ENCODE peak calls at places on chromosome 20, in four cellular contexts. W, T, Z and L are unnamed samples.

GRCh38 chr20:3464166-3464565 is 6.7 kb upstream of the ATRN start:
- DNase-seq in W (no peak), T (no peak), Z (no peak), L (no peak)

GRCh38 chr20:61761453-61762207 is 304.1 kb downstream of the TAF4 start:
- DNase-seq in W (no peak), T (no peak), Z (no peak), L (no peak)

GRCh38 chr20:35541118-35541782 is 628 bp upstream of the ERGIC3 start:
- DNase-seq in W (no peak), T (no peak), Z (peak; percentile 17), L (no peak)

GRCh38 chr20:22127587-22127986 is 422.1 kb downstream of the PAX1 start:
- DNase-seq in W (no peak), T (no peak), Z (no peak), L (no peak)

GRCh38 chr20:44405246-44405645 is 49.7 kb downstream of the HNF4A start:
- DNase-seq in W (no peak), T (no peak), Z (no peak), L (no peak)

GRCh38 chr20:11207749-11208502 is 534.1 kb upstream of the JAG1 start:
- DNase-seq in W (peak; percentile 76), T (no peak), Z (no peak), L (no peak)

GRCh38 chr20:62276448-62276847 is 26.3 kb upstream of the ADRM1 start:
- DNase-seq in W (no peak), T (no peak), Z (no peak), L (no peak)

GRCh38 chr20:44861547-44862006 is 23.9 kb upstream of the YWHAB start:
- DNase-seq in W (no peak), T (no peak), Z (peak; percentile 13), L (no peak)

GRCh38 chr20:54078296-54078695 is 7.9 kb upstream of the BCAS1 start:
- DNase-seq in W (peak; percentile 49), T (no peak), Z (no peak), L (no peak)

GRCh38 chr20:33164763-33165095 is 3.2 kb upstream of the BPIFA2 start:
- DNase-seq in W (no peak), T (no peak), Z (no peak), L (no peak)

GRCh38 chr20:640674-641515 is 12.1 kb downstream of the SRXN1 start:
- DNase-seq in W (no peak), T (no peak), Z (no peak), L (no peak)

GRCh38 chr20:10651227-10651990 is 22.4 kb downstream of the JAG1 start:
- DNase-seq in W (no peak), T (no peak), Z (peak; percentile 4), L (no peak)

GRCh38 chr20:47985092-47985850 is 200.0 kb upstream of the SULF2 start:
- DNase-seq in W (no peak), T (no peak), Z (peak; percentile 46), L (peak; percentile 50)

GRCh38 chr20:37494796-37495195 is 26.3 kb upstream of the NNAT start:
- DNase-seq in W (no peak), T (no peak), Z (no peak), L (no peak)

GRCh38 chr20:58096880-58097813 is 131.3 kb downstream of the ANKRD60 start:
- DNase-seq in W (no peak), T (no peak), Z (no peak), L (no peak)

GRCh38 chr20:58224097-58224496 is 4.4 kb downstream of the ANKRD60 start:
- DNase-seq in W (no peak), T (no peak), Z (no peak), L (no peak)

GRCh38 chr20:57131077-57131476 is 135.4 kb downstream of the BMP7 start:
- DNase-seq in W (no peak), T (no peak), Z (no peak), L (no peak)

GRCh38 chr20:31818376-31818908 is 714 bp upstream of the MYLK2 start:
- DNase-seq in W (no peak), T (no peak), Z (no peak), L (no peak)

GRCh38 chr20:3889489-3890409 is 562 bp downstream of the PANK2 start:
- DNase-seq in W (peak; percentile 33), T (no peak), Z (peak; percentile 69), L (no peak)

GRCh38 chr20:59525500-59526241 is 78.7 kb upstream of the PHACTR3 start:
- DNase-seq in W (peak; percentile 59), T (no peak), Z (peak; percentile 58), L (peak; percentile 78)

GRCh38 chr20:20520776-20521175 is 152.9 kb downstream of the INSM1 start:
- DNase-seq in W (no peak), T (no peak), Z (no peak), L (no peak)

GRCh38 chr20:62047666-62048345 is 17.9 kb downstream of the TAF4 start:
- DNase-seq in W (no peak), T (no peak), Z (no peak), L (no peak)

GRCh38 chr20:19992996-19993908 is 23.9 kb upstream of the NAA20 start:
- DNase-seq in W (peak; percentile 43), T (no peak), Z (peak; percentile 13), L (no peak)

GRCh38 chr20:5222919-5223634 is 93.7 kb downstream of the PROKR2 start:
- DNase-seq in W (peak; percentile 67), T (peak; percentile 13), Z (peak; percentile 61), L (peak; percentile 62)

GRCh38 chr20:3238616-3239025 is 369 bp downstream of the SLC4A11 start:
- DNase-seq in W (no peak), T (no peak), Z (peak; percentile 21), L (peak; percentile 51)

GRCh38 chr20:18019068-18019467 is 38.6 kb downstream of the OVOL2 start:
- DNase-seq in W (peak; percentile 46), T (no peak), Z (peak; percentile 21), L (peak; percentile 62)

GRCh38 chr20:34922654-34923381 is 32.8 kb downstream of the GSS start:
- DNase-seq in W (peak; percentile 73), T (no peak), Z (no peak), L (no peak)

GRCh38 chr20:25099580-25099979 is 17.6 kb upstream of the VSX1 start:
- DNase-seq in W (no peak), T (no peak), Z (no peak), L (no peak)

GRCh38 chr20:20410678-20411077 is 42.8 kb downstream of the INSM1 start:
- DNase-seq in W (no peak), T (no peak), Z (peak; percentile 41), L (peak; percentile 28)

GRCh38 chr20:43949741-43950618 is 35.3 kb downstream of the TOX2 start:
- DNase-seq in W (no peak), T (peak; percentile 66), Z (peak; percentile 41), L (no peak)

GRCh38 chr20:59623583-59623982 is 19.2 kb downstream of the PHACTR3 start:
- DNase-seq in W (no peak), T (no peak), Z (no peak), L (no peak)

GRCh38 chr20:23163562-23163961 is 77.4 kb upstream of the CD93 start:
- DNase-seq in W (no peak), T (no peak), Z (no peak), L (no peak)

GRCh38 chr20:1952737-1953530 is 40.9 kb downstream of the PDYN start:
- DNase-seq in W (no peak), T (peak; percentile 15), Z (no peak), L (no peak)

GRCh38 chr20:1949711-1950110 is 44.1 kb downstream of the PDYN start:
- DNase-seq in W (no peak), T (no peak), Z (no peak), L (no peak)

GRCh38 chr20:1950836-1951235 is 43.0 kb downstream of the PDYN start:
- DNase-seq in W (no peak), T (no peak), Z (no peak), L (no peak)

GRCh38 chr20:1953616-1954015 is 40.2 kb downstream of the PDYN start:
- DNase-seq in W (no peak), T (no peak), Z (no peak), L (no peak)

GRCh38 chr20:1951436-1952115 is 42.3 kb downstream of the PDYN start:
- DNase-seq in W (no peak), T (no peak), Z (no peak), L (no peak)
- TF ChIP-seq FOXK2 in W (no peak), T (no peak), Z (no peak), L (no peak)

GRCh38 chr20:45948742-45949541 is 14.5 kb downstream of the PCIF1 start:
- DNase-seq in W (no peak), T (no peak), Z (no peak), L (no peak)
- TF ChIP-seq SP1 in W (no peak), T (no peak), Z (no peak), L (no peak)

GRCh38 chr20:50169329-50169823 is 15.9 kb upstream of the PEDS1 start:
- DNase-seq in W (peak; percentile 85), T (no peak), Z (peak; percentile 87), L (peak; percentile 60)
- TF ChIP-seq FOXK2 in W (no peak), T (no peak), Z (no peak), L (no peak)

GRCh38 chr20:41617059-41617921 is 887 bp downstream of the CHD6 start:
- DNase-seq in W (peak; percentile 45), T (no peak), Z (peak; percentile 66), L (peak; percentile 40)
- TF ChIP-seq SP1 in W (no peak), T (no peak), Z (no peak), L (no peak)